ENCODE peak calls at places on chromosomes 7 and 10, in nine cellular contexts. Y is HCEC 1CT, N is NCI-H1105 treated with DMSO at 0.1 percent for 48 hours, A is Caki2, C is astrocyte of the cerebellum, S is glomerular endothelial cell, Q is stomach, M is SHP77, R is PC-3. Z is an unnamed sample.

GRCh38 chr10:48605264-48605615 is 367 bp upstream of the ARHGAP22 start:
- DNase-seq in Y (no peak), N (no peak), A (peak; percentile 40), C (no peak), S (no peak), Q (no peak), M (no peak), R (peak; percentile 43), Z (no peak)

GRCh38 chr7:39727614-39728013 is 104.2 kb downstream of the RALA start:
- DNase-seq in Y (no peak), N (no peak), A (no peak), C (no peak), S (no peak), Q (no peak), M (no peak), R (no peak), Z (no peak)

GRCh38 chr7:44195901-44196300 is 4.9 kb upstream of the YKT6 start:
- DNase-seq in Y (peak; percentile 11), N (no peak), A (no peak), C (no peak), S (no peak), Q (no peak), M (no peak), R (peak; percentile 40), Z (no peak)

GRCh38 chr10:47282005-47282656 is 17.9 kb upstream of the GDF10 start:
- DNase-seq in Y (no peak), N (no peak), A (no peak), C (no peak), S (no peak), Q (no peak), M (no peak), R (no peak), Z (no peak)

GRCh38 chr7:137916980-137917645 is 70.3 kb upstream of the DGKI start:
- DNase-seq in Y (no peak), N (no peak), A (peak; percentile 70), C (no peak), S (no peak), Q (no peak), M (no peak), R (no peak), Z (no peak)

GRCh38 chr7:121501566-121501965 is 105.5 kb upstream of the FAM3C start:
- DNase-seq in Y (no peak), N (no peak), A (no peak), C (no peak), S (no peak), Q (no peak), M (no peak), R (no peak), Z (no peak)

GRCh38 chr10:97499561-97500296 is 1.0 kb downstream of the UBTD1 start:
- DNase-seq in Y (peak; percentile 68), N (no peak), A (no peak), C (peak; percentile 22), S (no peak), Q (peak; percentile 57), M (no peak), R (peak; percentile 31), Z (peak; percentile 67)

GRCh38 chr10:132065491-132066105 is at the start of gene JAKMIP3:
- DNase-seq in Y (peak; percentile 78), N (no peak), A (peak; percentile 89), C (peak; percentile 79), S (peak; percentile 12), Q (peak; percentile 35), M (peak; percentile 7), R (peak; percentile 87), Z (peak; percentile 94)

GRCh38 chr7:98464558-98464940 is 63.7 kb upstream of the BAIAP2L1 start:
- DNase-seq in Y (no peak), N (no peak), A (no peak), C (no peak), S (no peak), Q (no peak), M (no peak), R (no peak), Z (no peak)

GRCh38 chr10:13382759-13383753 is 35.0 kb upstream of the SEPHS1 start:
- DNase-seq in Y (no peak), N (peak; percentile 34), A (peak; percentile 19), C (no peak), S (no peak), Q (peak; percentile 82), M (peak; percentile 1), R (peak; percentile 34), Z (no peak)

GRCh38 chr7:26061340-26062239 is 90.4 kb upstream of the NFE2L3 start:
- DNase-seq in Y (peak; percentile 26), N (peak; percentile 93), A (peak; percentile 50), C (no peak), S (no peak), Q (peak; percentile 85), M (peak; percentile 83), R (peak; percentile 80), Z (peak; percentile 70)

GRCh38 chr10:5583525-5584175 is 58.9 kb downstream of the CALML3 start:
- DNase-seq in Y (no peak), N (peak; percentile 90), A (peak; percentile 93), C (peak; percentile 72), S (no peak), Q (peak; percentile 87), M (peak; percentile 82), R (peak; percentile 84), Z (no peak)

GRCh38 chr10:108090476-108091215 is 926.1 kb upstream of the SORCS1 start:
- DNase-seq in Y (no peak), N (no peak), A (no peak), C (no peak), S (no peak), Q (no peak), M (no peak), R (peak; percentile 3), Z (no peak)

GRCh38 chr10:29142516-29143314 is 146.2 kb upstream of the LYZL1 start:
- DNase-seq in Y (no peak), N (no peak), A (no peak), C (no peak), S (no peak), Q (no peak), M (no peak), R (no peak), Z (no peak)

GRCh38 chr10:34996843-34997242 is 93.3 kb downstream of the CUL2 start:
- DNase-seq in Y (peak; percentile 33), N (no peak), A (no peak), C (no peak), S (no peak), Q (no peak), M (no peak), R (no peak), Z (peak; percentile 60)

GRCh38 chr10:44982114-44982460 is 3.5 kb upstream of the DEPP1 start:
- DNase-seq in Y (no peak), N (no peak), A (no peak), C (no peak), S (no peak), Q (no peak), M (no peak), R (peak; percentile 93), Z (no peak)

GRCh38 chr10:61830846-61831273 is 70.6 kb upstream of the ARID5B start:
- DNase-seq in Y (no peak), N (no peak), A (no peak), C (no peak), S (no peak), Q (no peak), M (no peak), R (no peak), Z (no peak)

GRCh38 chr7:84200859-84201258 is 6.3 kb upstream of the SEMA3A start:
- DNase-seq in Y (peak; percentile 84), N (no peak), A (no peak), C (no peak), S (no peak), Q (no peak), M (no peak), R (peak; percentile 67), Z (no peak)

Z was measured in AG20443.